ENCODE peak calls at places on chromosomes 6 and 20, in six cellular contexts. One of them, this sample, is unnamed.

GRCh38 chr6:39801456-39802251 is 9.5 kb downstream of the DAAM2 start:
- DNase-seq in HT1080: no peak
- DNase-seq in AG09309: no peak
- DNase-seq in kidney glomerular epithelial cell: no peak
- DNase-seq in GM23248: no peak
- DNase-seq in right lobe of liver: no peak
- DNase-seq in this sample: no peak

GRCh38 chr6:137951064-137951597 is 84.1 kb downstream of the TNFAIP3 start:
- DNase-seq in HT1080: no peak
- DNase-seq in AG09309: no peak
- DNase-seq in kidney glomerular epithelial cell: no peak
- DNase-seq in GM23248: no peak
- DNase-seq in right lobe of liver: no peak
- DNase-seq in this sample: no peak

GRCh38 chr6:32110632-32111031 is 1.5 kb upstream of the TNXB start:
- DNase-seq in HT1080: no peak
- DNase-seq in AG09309: no peak
- DNase-seq in kidney glomerular epithelial cell: no peak
- DNase-seq in GM23248: peak; percentile 63
- DNase-seq in right lobe of liver: no peak
- DNase-seq in this sample: no peak

GRCh38 chr6:133956413-133957049 is 3.5 kb downstream of the TBPL1 start:
- DNase-seq in HT1080: no peak
- DNase-seq in AG09309: no peak
- DNase-seq in kidney glomerular epithelial cell: no peak
- DNase-seq in GM23248: no peak
- DNase-seq in right lobe of liver: no peak
- DNase-seq in this sample: no peak

GRCh38 chr6:157494132-157494705 is 113.2 kb downstream of the ZDHHC14 start:
- DNase-seq in HT1080: no peak
- DNase-seq in AG09309: no peak
- DNase-seq in kidney glomerular epithelial cell: no peak
- DNase-seq in GM23248: no peak
- DNase-seq in right lobe of liver: no peak
- DNase-seq in this sample: no peak

GRCh38 chr20:8020314-8021079 is 936 bp upstream of the TMX4 start:
- DNase-seq in HT1080: peak; percentile 32
- DNase-seq in AG09309: no peak
- DNase-seq in kidney glomerular epithelial cell: peak; percentile 13
- DNase-seq in GM23248: no peak
- DNase-seq in right lobe of liver: no peak
- DNase-seq in this sample: no peak

GRCh38 chr20:58626076-58626475 is 25.0 kb upstream of the STX16 start:
- DNase-seq in HT1080: peak; percentile 16
- DNase-seq in AG09309: no peak
- DNase-seq in kidney glomerular epithelial cell: no peak
- DNase-seq in GM23248: peak; percentile 32
- DNase-seq in right lobe of liver: no peak
- DNase-seq in this sample: no peak

GRCh38 chr6:83199865-83200230 is 6.7 kb downstream of the RWDD2A start:
- DNase-seq in HT1080: peak; percentile 75
- DNase-seq in AG09309: no peak
- DNase-seq in kidney glomerular epithelial cell: peak; percentile 56
- DNase-seq in GM23248: peak; percentile 81
- DNase-seq in right lobe of liver: no peak
- DNase-seq in this sample: no peak

GRCh38 chr6:37783025-37783825 is 36.3 kb upstream of the ZFAND3 start:
- DNase-seq in HT1080: no peak
- DNase-seq in AG09309: no peak
- DNase-seq in kidney glomerular epithelial cell: no peak
- DNase-seq in GM23248: peak; percentile 63
- DNase-seq in right lobe of liver: no peak
- DNase-seq in this sample: no peak

GRCh38 chr20:61949363-61949713 is 116.3 kb downstream of the TAF4 start:
- DNase-seq in HT1080: no peak
- DNase-seq in AG09309: no peak
- DNase-seq in kidney glomerular epithelial cell: no peak
- DNase-seq in GM23248: no peak
- DNase-seq in right lobe of liver: peak; percentile 29
- DNase-seq in this sample: no peak

GRCh38 chr20:33790571-33790970 is 20.6 kb upstream of the CHMP4B start:
- DNase-seq in HT1080: no peak
- DNase-seq in AG09309: no peak
- DNase-seq in kidney glomerular epithelial cell: no peak
- DNase-seq in GM23248: no peak
- DNase-seq in right lobe of liver: no peak
- DNase-seq in this sample: no peak

GRCh38 chr6:169162968-169163903 is 90.4 kb downstream of the THBS2 start:
- DNase-seq in HT1080: peak; percentile 97
- DNase-seq in AG09309: peak; percentile 99
- DNase-seq in kidney glomerular epithelial cell: peak; percentile 4
- DNase-seq in GM23248: peak; percentile 99
- DNase-seq in right lobe of liver: no peak
- DNase-seq in this sample: no peak

GRCh38 chr6:124434416-124434815 is 527.8 kb upstream of the RNF217 start:
- DNase-seq in HT1080: no peak
- DNase-seq in AG09309: no peak
- DNase-seq in kidney glomerular epithelial cell: no peak
- DNase-seq in GM23248: no peak
- DNase-seq in right lobe of liver: no peak
- DNase-seq in this sample: no peak

GRCh38 chr6:109793793-109794192 is 102.7 kb downstream of the FIG4 start:
- DNase-seq in HT1080: peak; percentile 97
- DNase-seq in AG09309: peak; percentile 83
- DNase-seq in kidney glomerular epithelial cell: peak; percentile 72
- DNase-seq in GM23248: peak; percentile 96
- DNase-seq in right lobe of liver: no peak
- DNase-seq in this sample: no peak

GRCh38 chr6:65075705-65076104 is 631.3 kb downstream of the EYS start:
- DNase-seq in HT1080: no peak
- DNase-seq in AG09309: no peak
- DNase-seq in kidney glomerular epithelial cell: no peak
- DNase-seq in GM23248: no peak
- DNase-seq in right lobe of liver: no peak
- DNase-seq in this sample: no peak

GRCh38 chr20:11851646-11852045 is 66.0 kb upstream of the BTBD3 start:
- DNase-seq in HT1080: no peak
- DNase-seq in AG09309: no peak
- DNase-seq in kidney glomerular epithelial cell: no peak
- DNase-seq in GM23248: no peak
- DNase-seq in right lobe of liver: no peak
- DNase-seq in this sample: no peak

GRCh38 chr6:70124882-70125535 is 177.9 kb downstream of the COL9A1 start:
- DNase-seq in HT1080: peak; percentile 87
- DNase-seq in AG09309: no peak
- DNase-seq in kidney glomerular epithelial cell: peak; percentile 87
- DNase-seq in GM23248: peak; percentile 85
- DNase-seq in right lobe of liver: no peak
- DNase-seq in this sample: no peak

GRCh38 chr6:4394786-4395185 is 259.4 kb upstream of the ECI2 start:
- DNase-seq in HT1080: no peak
- DNase-seq in AG09309: no peak
- DNase-seq in kidney glomerular epithelial cell: no peak
- DNase-seq in GM23248: no peak
- DNase-seq in right lobe of liver: no peak
- DNase-seq in this sample: no peak

GRCh38 chr6:144264270-144265060 is 20.7 kb upstream of the UTRN start:
- DNase-seq in HT1080: peak; percentile 93
- DNase-seq in AG09309: peak; percentile 79
- DNase-seq in kidney glomerular epithelial cell: peak; percentile 98
- DNase-seq in GM23248: peak; percentile 95
- DNase-seq in right lobe of liver: no peak
- DNase-seq in this sample: peak; percentile 18

GRCh38 chr20:38143646-38144554 is 21.2 kb downstream of the TGM2 start:
- DNase-seq in HT1080: peak; percentile 98
- DNase-seq in AG09309: peak; percentile 68
- DNase-seq in kidney glomerular epithelial cell: peak; percentile 93
- DNase-seq in GM23248: peak; percentile 97
- DNase-seq in right lobe of liver: peak; percentile 68
- DNase-seq in this sample: no peak

GRCh38 chr6:151374024-151374423 is 17.3 kb downstream of the ZBTB2 start:
- DNase-seq in HT1080: peak; percentile 40
- DNase-seq in AG09309: no peak
- DNase-seq in kidney glomerular epithelial cell: no peak
- DNase-seq in GM23248: no peak
- DNase-seq in right lobe of liver: no peak
- DNase-seq in this sample: no peak

GRCh38 chr6:69729870-69730449 is 66.8 kb downstream of the LMBRD1 start:
- DNase-seq in HT1080: no peak
- DNase-seq in AG09309: peak; percentile 7
- DNase-seq in kidney glomerular epithelial cell: peak; percentile 41
- DNase-seq in GM23248: peak; percentile 23
- DNase-seq in right lobe of liver: no peak
- DNase-seq in this sample: no peak